ENCODE peak calls at places on chromosomes 13 and 19, in four cellular contexts. A, F, X and Q are unnamed samples.

GRCh38 chr19:32273483-32273882 is 71.9 kb upstream of the ZNF507 start:
- DNase-seq in A (no peak), F (no peak), X (no peak), Q (no peak)

GRCh38 chr13:66508153-66508909 is 721.8 kb downstream of the PCDH9 start:
- DNase-seq in A (no peak), F (peak; percentile 43), X (no peak), Q (no peak)

GRCh38 chr13:26707122-26708006 is 53.2 kb downstream of the GPR12 start:
- DNase-seq in A (peak; percentile 67), F (peak; percentile 69), X (no peak), Q (peak; percentile 73)

GRCh38 chr13:42373048-42373812 is 101.3 kb downstream of the AKAP11 start:
- DNase-seq in A (no peak), F (no peak), X (no peak), Q (no peak)

GRCh38 chr19:934865-935422 is 9.1 kb downstream of the ARID3A start:
- DNase-seq in A (no peak), F (peak; percentile 85), X (peak; percentile 86), Q (peak; percentile 71)

GRCh38 chr13:51861728-51862300 is at the start of gene CCDC70:
- DNase-seq in A (no peak), F (peak; percentile 31), X (no peak), Q (no peak)

GRCh38 chr13:75372517-75372916 is 109.5 kb downstream of the TBC1D4 start:
- DNase-seq in A (peak; percentile 7), F (peak; percentile 74), X (no peak), Q (no peak)

GRCh38 chr13:36712785-36713184 is 39.0 kb downstream of the SERTM1 start:
- DNase-seq in A (no peak), F (peak; percentile 53), X (no peak), Q (peak; percentile 30)

GRCh38 chr19:35195822-35196221 is 32.7 kb downstream of the FAM187B start:
- DNase-seq in A (no peak), F (no peak), X (no peak), Q (no peak)

GRCh38 chr19:12112701-12113100 is 27.4 kb downstream of the ZNF20 start:
- DNase-seq in A (no peak), F (no peak), X (no peak), Q (no peak)

GRCh38 chr19:4589579-4590410 is 30.3 kb upstream of the SEMA6B start:
- DNase-seq in A (peak; percentile 26), F (no peak), X (no peak), Q (peak; percentile 37)

GRCh38 chr13:44015808-44016207 is 136.1 kb downstream of the LACC1 start:
- DNase-seq in A (no peak), F (peak; percentile 18), X (no peak), Q (no peak)

GRCh38 chr13:39317284-39317683 is 279.0 kb downstream of the NHLRC3 start:
- DNase-seq in A (no peak), F (peak; percentile 70), X (peak; percentile 11), Q (peak; percentile 34)

GRCh38 chr13:26759907-26760834 is at the start of gene GPR12:
- DNase-seq in A (no peak), F (peak; percentile 6), X (no peak), Q (no peak)

GRCh38 chr19:57566396-57567256 is 7.0 kb upstream of the ZNF550 start:
- DNase-seq in A (peak; percentile 42), F (peak; percentile 47), X (no peak), Q (no peak)

GRCh38 chr19:15563325-15563794 is 51.7 kb upstream of the CYP4F8 start:
- DNase-seq in A (no peak), F (no peak), X (peak; percentile 54), Q (peak; percentile 77)